ENCODE peak calls at places on chromosome 21, in nine cellular contexts. F, D, Q, V, X, I, H, S and O are unnamed samples.

GRCh38 chr21:46425061-46425460 is 33.6 kb upstream of the DIP2A start:
- DNase-seq in F (no peak), D (no peak), Q (no peak), V (no peak), X (no peak), I (no peak), H (no peak), S (no peak), O (no peak)

GRCh38 chr21:31145271-31145801 is 107.1 kb upstream of the KRTAP19-8 start:
- DNase-seq in F (no peak), D (no peak), Q (no peak), V (no peak), X (no peak), I (no peak), H (no peak), S (no peak), O (no peak)

GRCh38 chr21:38959686-38960049 is 153.9 kb downstream of the ETS2 start:
- DNase-seq in F (no peak), D (no peak), Q (no peak), V (no peak), X (no peak), I (no peak), H (no peak), S (no peak), O (no peak)

GRCh38 chr21:28126521-28127317 is 866.0 kb downstream of the LTN1 start:
- DNase-seq in F (no peak), D (no peak), Q (no peak), V (no peak), X (no peak), I (no peak), H (no peak), S (no peak), O (no peak)

GRCh38 chr21:27776925-27777553 is 810.2 kb upstream of the ADAMTS5 start:
- DNase-seq in F (no peak), D (no peak), Q (no peak), V (peak; percentile 54), X (no peak), I (no peak), H (no peak), S (no peak), O (no peak)

GRCh38 chr21:15706686-15707085 is 23.1 kb upstream of the USP25 start:
- DNase-seq in F (no peak), D (peak; percentile 19), Q (no peak), V (peak; percentile 32), X (no peak), I (no peak), H (no peak), S (peak; percentile 23), O (no peak)

GRCh38 chr21:32514275-32515055 is 70.9 kb downstream of the TCP10L start:
- DNase-seq in F (no peak), D (no peak), Q (peak; percentile 27), V (no peak), X (no peak), I (no peak), H (no peak), S (no peak), O (no peak)

GRCh38 chr21:15722591-15723324 is 7.0 kb upstream of the USP25 start:
- DNase-seq in F (no peak), D (no peak), Q (no peak), V (peak; percentile 43), X (no peak), I (no peak), H (no peak), S (no peak), O (no peak)

GRCh38 chr21:28099296-28099695 is 893.4 kb downstream of the LTN1 start:
- DNase-seq in F (no peak), D (no peak), Q (peak; percentile 42), V (no peak), X (no peak), I (no peak), H (no peak), S (no peak), O (no peak)

GRCh38 chr21:16192900-16193299 is 463.1 kb downstream of the USP25 start:
- DNase-seq in F (no peak), D (peak; percentile 23), Q (peak; percentile 58), V (no peak), X (no peak), I (no peak), H (no peak), S (no peak), O (no peak)

GRCh38 chr21:32602099-32602498 is 10.1 kb downstream of the CFAP298 start:
- DNase-seq in F (no peak), D (no peak), Q (no peak), V (no peak), X (no peak), I (no peak), H (no peak), S (no peak), O (no peak)

GRCh38 chr21:41369915-41370839 is 8.3 kb downstream of the MX2 start:
- DNase-seq in F (no peak), D (no peak), Q (no peak), V (peak; percentile 25), X (peak; percentile 25), I (no peak), H (no peak), S (no peak), O (peak; percentile 73)

GRCh38 chr21:39452207-39452964 is 616 bp downstream of the SH3BGR start:
- DNase-seq in F (no peak), D (no peak), Q (no peak), V (no peak), X (no peak), I (no peak), H (no peak), S (no peak), O (no peak)

GRCh38 chr21:32101206-32101763 is 177.6 kb downstream of the MIS18A start:
- DNase-seq in F (no peak), D (no peak), Q (no peak), V (no peak), X (no peak), I (no peak), H (no peak), S (no peak), O (no peak)

GRCh38 chr21:25834376-25834775 is 99.6 kb downstream of the GABPA start:
- DNase-seq in F (no peak), D (no peak), Q (no peak), V (no peak), X (no peak), I (no peak), H (no peak), S (no peak), O (no peak)

GRCh38 chr21:32520885-32521735 is 64.2 kb downstream of the TCP10L start:
- DNase-seq in F (peak; percentile 88), D (no peak), Q (peak; percentile 91), V (peak; percentile 54), X (no peak), I (peak; percentile 62), H (peak; percentile 94), S (peak; percentile 63), O (peak; percentile 93)

GRCh38 chr21:35236090-35236489 is 187.0 kb upstream of the RUNX1 start:
- DNase-seq in F (no peak), D (no peak), Q (no peak), V (no peak), X (peak; percentile 51), I (no peak), H (no peak), S (no peak), O (no peak)

GRCh38 chr21:39176312-39176711 is 6.9 kb downstream of the PSMG1 start:
- DNase-seq in F (no peak), D (no peak), Q (no peak), V (no peak), X (no peak), I (no peak), H (no peak), S (no peak), O (no peak)

GRCh38 chr21:42681296-42682206 is 28.1 kb downstream of the PDE9A start:
- DNase-seq in F (no peak), D (no peak), Q (no peak), V (no peak), X (no peak), I (no peak), H (no peak), S (no peak), O (no peak)

GRCh38 chr21:42679319-42679981 is 26.0 kb downstream of the PDE9A start:
- DNase-seq in F (no peak), D (no peak), Q (no peak), V (no peak), X (no peak), I (no peak), H (no peak), S (no peak), O (no peak)

GRCh38 chr21:42679982-42680330 is 26.5 kb downstream of the PDE9A start:
- DNase-seq in F (no peak), D (no peak), Q (no peak), V (no peak), X (no peak), I (no peak), H (no peak), S (no peak), O (no peak)

GRCh38 chr21:42678618-42679295 is 25.3 kb downstream of the PDE9A start:
- DNase-seq in F (no peak), D (no peak), Q (no peak), V (no peak), X (no peak), I (no peak), H (no peak), S (no peak), O (no peak)

DNA sequence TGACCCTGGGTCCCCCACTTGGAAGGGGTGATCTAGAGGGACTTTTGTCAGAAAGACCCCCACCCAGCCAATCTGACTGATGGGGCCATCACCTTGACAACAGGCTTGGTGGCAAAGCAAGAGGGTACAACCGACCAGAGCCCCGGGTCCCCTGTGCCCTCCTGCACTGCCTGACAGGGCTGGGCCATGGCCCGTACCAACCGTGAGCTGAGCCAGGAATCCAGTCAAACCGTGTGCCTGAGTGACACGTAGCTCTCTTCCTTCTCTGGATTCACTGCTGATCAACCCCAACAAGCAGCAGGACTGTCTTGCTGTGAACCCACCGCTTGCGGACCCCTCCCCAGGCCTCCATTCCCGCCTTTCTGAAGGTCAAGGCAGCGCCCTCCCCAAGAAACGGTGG is 27.0 kb downstream of the PDE9A start:
- DNase-seq in F (no peak), D (no peak), Q (no peak), V (no peak), X (no peak), I (no peak), H (no peak), S (no peak), O (no peak)
- H3K4me3 ChIP-seq in F (no peak overlapping the region), D (no peak overlapping the region), Q (no peak overlapping the region), V (no peak overlapping the region), X (no peak overlapping the region), I (no peak overlapping the region), H (no peak overlapping the region), S (no peak overlapping the region), O (no peak overlapping the region)

GRCh38 chr21:29390778-29391177 is 92.1 kb downstream of the BACH1 start:
- DNase-seq in F (no peak), D (no peak), Q (no peak), V (no peak), X (no peak), I (no peak), H (no peak), S (no peak), O (no peak)
- TF ChIP-seq EP300 in F (no peak), D (no peak), Q (no peak), V (no peak), X (no peak), I (no peak), H (no peak), S (no peak), O (no peak)

GRCh38 chr21:17819878-17820232 is 699 bp upstream of the C21orf91 start:
- DNase-seq in F (no peak), D (no peak), Q (no peak), V (no peak), X (no peak), I (peak; percentile 5), H (no peak), S (no peak), O (no peak)
- H3K4me3 ChIP-seq in F (peak overlapping the region; percentile 99), D (peak overlapping the region; percentile 81), Q (peak overlapping the region; percentile 86), V (peak overlapping the region; percentile 72), X (peak overlapping the region; percentile 92), I (peak overlapping the region; percentile 86), H (peak overlapping the region; percentile 75), S (peak overlapping the region; percentile 93), O (peak overlapping the region; percentile 88)

GRCh38 chr21:37915941-37916794 is at the start of gene KCNJ6:
- DNase-seq in F (no peak), D (peak; percentile 46), Q (no peak), V (peak; percentile 35), X (no peak), I (peak; percentile 87), H (no peak), S (no peak), O (no peak)
- TF ChIP-seq EP300 in F (no peak), D (no peak), Q (no peak), V (no peak), X (no peak), I (no peak), H (no peak), S (no peak), O (no peak)